ENCODE peak calls at places on chromosomes 12 and 14, in nine cellular contexts. One of them, this sample, is unnamed.

GRCh38 chr12:25017336-25017735 is 68.4 kb upstream of the BCAT1 start:
- DNase-seq in right lobe of liver: no peak
- DNase-seq in fibroblast of mammary gland: no peak
- DNase-seq in HCT116: no peak
- DNase-seq in dermis microvascular lymphatic vessel endothelial cell: no peak
- DNase-seq in activated T-helper 1 cell treated with anti-CD3 and anti-CD28 coated beads, Interleukin-2, amount 50 U/mL, for 16 hours: no peak
- DNase-seq in retina: no peak
- DNase-seq in occipital lobe: no peak
- DNase-seq in NCI-H2081: no peak
- DNase-seq in this sample: no peak

GRCh38 chr12:85733984-85734383 is 102.2 kb downstream of the RASSF9 start:
- DNase-seq in fibroblast of mammary gland: peak
- DNase-seq in NCI-H2081: no peak
- DNase-seq in dermis microvascular lymphatic vessel endothelial cell: no peak
- DNase-seq in retina: no peak
- DNase-seq in activated T-helper 1 cell treated with anti-CD3 and anti-CD28 coated beads, Interleukin-2, amount 50 U/mL, for 16 hours: no peak
- DNase-seq in right lobe of liver: no peak
- DNase-seq in occipital lobe: no peak
- DNase-seq in HCT116: no peak
- DNase-seq in this sample: no peak

GRCh38 chr12:124294686-124295315 is at the start of gene RFLNA:
- DNase-seq in right lobe of liver: no peak
- DNase-seq in HCT116: no peak
- DNase-seq in NCI-H2081: no peak
- DNase-seq in fibroblast of mammary gland: no peak
- DNase-seq in retina: no peak
- DNase-seq in dermis microvascular lymphatic vessel endothelial cell: no peak
- DNase-seq in activated T-helper 1 cell treated with anti-CD3 and anti-CD28 coated beads, Interleukin-2, amount 50 U/mL, for 16 hours: no peak
- DNase-seq in occipital lobe: no peak
- DNase-seq in this sample: no peak

GRCh38 chr12:56437430-56438176 is 11.6 kb downstream of the TIMELESS start:
- DNase-seq in HCT116: no peak
- DNase-seq in dermis microvascular lymphatic vessel endothelial cell: no peak
- DNase-seq in retina: no peak
- DNase-seq in activated T-helper 1 cell treated with anti-CD3 and anti-CD28 coated beads, Interleukin-2, amount 50 U/mL, for 16 hours: no peak
- DNase-seq in occipital lobe: no peak
- DNase-seq in right lobe of liver: no peak
- DNase-seq in NCI-H2081: no peak
- DNase-seq in fibroblast of mammary gland: no peak
- DNase-seq in this sample: no peak

GRCh38 chr12:118034429-118035193 is 18.1 kb downstream of the RFC5 start:
- DNase-seq in activated T-helper 1 cell treated with anti-CD3 and anti-CD28 coated beads, Interleukin-2, amount 50 U/mL, for 16 hours: no peak
- DNase-seq in HCT116: no peak
- DNase-seq in right lobe of liver: no peak
- DNase-seq in fibroblast of mammary gland: peak
- DNase-seq in NCI-H2081: peak
- DNase-seq in occipital lobe: peak
- DNase-seq in dermis microvascular lymphatic vessel endothelial cell: peak
- DNase-seq in retina: peak
- DNase-seq in this sample: no peak

GRCh38 chr12:52203126-52203921 is 11.5 kb upstream of the KRT80 start:
- DNase-seq in dermis microvascular lymphatic vessel endothelial cell: peak
- DNase-seq in fibroblast of mammary gland: peak
- DNase-seq in occipital lobe: peak
- DNase-seq in HCT116: peak
- DNase-seq in NCI-H2081: peak
- DNase-seq in right lobe of liver: no peak
- DNase-seq in activated T-helper 1 cell treated with anti-CD3 and anti-CD28 coated beads, Interleukin-2, amount 50 U/mL, for 16 hours: no peak
- DNase-seq in retina: peak
- DNase-seq in this sample: peak

GRCh38 chr12:89162704-89163261 is 189.5 kb downstream of the DUSP6 start:
- DNase-seq in fibroblast of mammary gland: peak
- DNase-seq in right lobe of liver: peak
- DNase-seq in occipital lobe: no peak
- DNase-seq in retina: no peak
- DNase-seq in HCT116: peak
- DNase-seq in dermis microvascular lymphatic vessel endothelial cell: peak
- DNase-seq in activated T-helper 1 cell treated with anti-CD3 and anti-CD28 coated beads, Interleukin-2, amount 50 U/mL, for 16 hours: peak
- DNase-seq in NCI-H2081: no peak
- DNase-seq in this sample: peak

GRCh38 chr12:57127101-57127709 is 1.1 kb upstream of the LRP1 start:
- DNase-seq in HCT116: peak
- DNase-seq in NCI-H2081: peak
- DNase-seq in occipital lobe: peak
- DNase-seq in right lobe of liver: peak
- DNase-seq in retina: peak
- DNase-seq in activated T-helper 1 cell treated with anti-CD3 and anti-CD28 coated beads, Interleukin-2, amount 50 U/mL, for 16 hours: peak
- DNase-seq in fibroblast of mammary gland: no peak
- DNase-seq in dermis microvascular lymphatic vessel endothelial cell: peak
- DNase-seq in this sample: peak

GRCh38 chr12:123102381-123102780 is 48.5 kb downstream of the PITPNM2 start:
- DNase-seq in NCI-H2081: no peak
- DNase-seq in occipital lobe: no peak
- DNase-seq in HCT116: no peak
- DNase-seq in right lobe of liver: no peak
- DNase-seq in fibroblast of mammary gland: no peak
- DNase-seq in activated T-helper 1 cell treated with anti-CD3 and anti-CD28 coated beads, Interleukin-2, amount 50 U/mL, for 16 hours: no peak
- DNase-seq in retina: no peak
- DNase-seq in dermis microvascular lymphatic vessel endothelial cell: no peak
- DNase-seq in this sample: no peak

GRCh38 chr14:98234208-98234607 is 1037.8 kb downstream of the BCL11B start:
- DNase-seq in fibroblast of mammary gland: no peak
- DNase-seq in occipital lobe: no peak
- DNase-seq in activated T-helper 1 cell treated with anti-CD3 and anti-CD28 coated beads, Interleukin-2, amount 50 U/mL, for 16 hours: no peak
- DNase-seq in retina: no peak
- DNase-seq in NCI-H2081: no peak
- DNase-seq in dermis microvascular lymphatic vessel endothelial cell: no peak
- DNase-seq in right lobe of liver: no peak
- DNase-seq in HCT116: no peak
- DNase-seq in this sample: no peak

GRCh38 chr14:56594428-56594827 is 14.8 kb downstream of the TMEM260 start:
- DNase-seq in occipital lobe: no peak
- DNase-seq in fibroblast of mammary gland: no peak
- DNase-seq in dermis microvascular lymphatic vessel endothelial cell: no peak
- DNase-seq in retina: no peak
- DNase-seq in activated T-helper 1 cell treated with anti-CD3 and anti-CD28 coated beads, Interleukin-2, amount 50 U/mL, for 16 hours: no peak
- DNase-seq in HCT116: no peak
- DNase-seq in NCI-H2081: no peak
- DNase-seq in right lobe of liver: no peak
- DNase-seq in this sample: no peak

GRCh38 chr14:64510825-64511679 is 6.5 kb downstream of the ZBTB1 start:
- DNase-seq in occipital lobe: peak
- DNase-seq in NCI-H2081: peak
- DNase-seq in activated T-helper 1 cell treated with anti-CD3 and anti-CD28 coated beads, Interleukin-2, amount 50 U/mL, for 16 hours: peak
- DNase-seq in fibroblast of mammary gland: peak
- DNase-seq in right lobe of liver: peak
- DNase-seq in HCT116: peak
- DNase-seq in dermis microvascular lymphatic vessel endothelial cell: peak
- DNase-seq in retina: peak
- DNase-seq in this sample: no peak

This sample was measured in upper lobe of right lung.